ENCODE peak calls at places on chromosomes 12 and 14, in five cellular contexts. A, D, F, X and O are unnamed samples.

GRCh38 chr12:124856842-124857178 is 6.9 kb downstream of the SCARB1 start:
- DNase-seq in D (no peak), F (no peak), X (no peak), A (no peak), O (no peak)

GRCh38 chr12:32377344-32378000 is 21.9 kb upstream of the FGD4 start:
- DNase-seq in A (no peak), F (no peak), X (no peak), D (no peak), O (no peak)

GRCh38 chr14:92513204-92513965 is at the start of gene RIN3:
- DNase-seq in A (peak; percentile 67), D (peak; percentile 71), F (no peak), X (peak; percentile 18), O (no peak)

GRCh38 chr12:24954261-24954660 is 5.4 kb upstream of the BCAT1 start:
- DNase-seq in A (no peak), D (no peak), X (no peak), F (no peak), O (no peak)

GRCh38 chr12:126112849-126113248 is 1047.6 kb downstream of the AACS start:
- DNase-seq in X (no peak), A (no peak), F (no peak), D (no peak), O (no peak)

GRCh38 chr14:95328876-95329503 is 9.3 kb upstream of the CLMN start:
- DNase-seq in F (no peak), D (no peak), A (no peak), X (no peak), O (peak; percentile 92)

GRCh38 chr12:25767613-25768012 is 190.9 kb upstream of the RASSF8 start:
- DNase-seq in F (no peak), A (no peak), D (no peak), X (no peak), O (no peak)

GRCh38 chr12:32444895-32445294 is 45.5 kb downstream of the FGD4 start:
- DNase-seq in X (no peak), A (no peak), F (no peak), D (no peak), O (no peak)

GRCh38 chr12:12474931-12475485 is 87.7 kb downstream of the DUSP16 start:
- DNase-seq in F (no peak), A (peak; percentile 17), X (peak; percentile 51), D (no peak), O (no peak)

GRCh38 chr14:73235531-73236155 is 1.7 kb upstream of the PAPLN start:
- DNase-seq in D (no peak), F (no peak), X (no peak), A (no peak), O (no peak)